ENCODE peak calls at places on chromosome 15, in six cellular contexts. E is stimulated activated CD4-positive, alpha-beta T cell treated with anti-CD3 and anti-CD28 coated beads, TNF-alpha, amount 100 ng/mL, for 48 hours; C is endothelial cell; B is heart left ventricle; A is LHCN-M2; Z is natural killer cell treated with Interleukin-12 subunit alpha and Interleukin-12 subunit beta and Interleukin-15 and Interleukin-18, amount 100 ng/mL, for 72 hours. P is an unnamed sample.
A peak's percentile ranks its signal among the peaks of the same experiment; 100 is the strongest.

GRCh38 chr15:89389841-89390603 is 55.4 kb upstream of the POLG start:
- DNase-seq in E (no peak), C (no peak), B (no peak), A (no peak), Z (no peak), P (no peak)

GRCh38 chr15:99209326-99209725 is 40.1 kb downstream of the TTC23 start:
- DNase-seq in E (no peak), C (no peak), B (peak; percentile 20), A (no peak), Z (no peak), P (no peak)

GRCh38 chr15:25783607-25784131 is 79.5 kb downstream of the ATP10A start:
- DNase-seq in E (peak; percentile 22), C (peak; percentile 61), B (no peak), A (peak; percentile 48), Z (no peak), P (no peak)

GRCh38 chr15:71526061-71526460 is 284.3 kb upstream of the NR2E3 start:
- DNase-seq in E (no peak), C (no peak), B (no peak), A (no peak), Z (no peak), P (peak; percentile 23)

GRCh38 chr15:90316139-90316538 is 35.9 kb upstream of the ZNF774 start:
- DNase-seq in E (no peak), C (no peak), B (no peak), A (no peak), Z (no peak), P (no peak)

GRCh38 chr15:63663906-63664305 is 66.7 kb downstream of the FBXL22 start:
- DNase-seq in E (no peak), C (no peak), B (no peak), A (no peak), Z (no peak), P (no peak)

GRCh38 chr15:25437751-25438600 is 848 bp downstream of the UBE3A start:
- DNase-seq in E (peak; percentile 18), C (peak; percentile 64), B (peak; percentile 60), A (peak; percentile 54), Z (peak; percentile 72), P (peak; percentile 51)

GRCh38 chr15:75594276-75594675 is 15.2 kb upstream of the PTPN9 start:
- DNase-seq in E (no peak), C (no peak), B (no peak), A (no peak), Z (no peak), P (no peak)

GRCh38 chr15:89768071-89768500 is 8.0 kb upstream of the MESP2 start:
- DNase-seq in E (no peak), C (no peak), B (no peak), A (no peak), Z (no peak), P (peak; percentile 91)

GRCh38 chr15:72722071-72722696 is 36.2 kb downstream of the BBS4 start:
- DNase-seq in E (peak; percentile 49), C (peak; percentile 66), B (peak; percentile 46), A (peak; percentile 65), Z (peak; percentile 77), P (peak; percentile 62)

GRCh38 chr15:48800811-48801460 is 9.9 kb downstream of the CEP152 start:
- DNase-seq in E (no peak), C (no peak), B (no peak), A (peak; percentile 50), Z (no peak), P (no peak)

GRCh38 chr15:77895742-77896141 is 181.8 kb downstream of the TBC1D2B start:
- DNase-seq in E (no peak), C (no peak), B (no peak), A (no peak), Z (no peak), P (no peak)

GRCh38 chr15:81155375-81156218 is 21.5 kb downstream of the CFAP161 start:
- DNase-seq in E (no peak), C (no peak), B (no peak), A (peak; percentile 47), Z (no peak), P (peak; percentile 39)

GRCh38 chr15:73985101-73985873 is 6.8 kb downstream of the STOML1 start:
- DNase-seq in E (no peak), C (no peak), B (no peak), A (peak; percentile 78), Z (no peak), P (peak; percentile 80)

GRCh38 chr15:65336767-65337435 is 32.4 kb downstream of the RNU5B-1 start:
- DNase-seq in E (no peak), C (no peak), B (no peak), A (no peak), Z (no peak), P (no peak)

GRCh38 chr15:101051291-101052030 is 132.3 kb downstream of the LRRK1 start:
- DNase-seq in E (no peak), C (no peak), B (no peak), A (no peak), Z (no peak), P (no peak)

GRCh38 chr15:25188551-25189101 is 233.8 kb downstream of the SNRPN start:
- DNase-seq in E (no peak), C (no peak), B (no peak), A (no peak), Z (no peak), P (no peak)

GRCh38 chr15:65213241-65213640 is 2.0 kb upstream of the CILP start:
- DNase-seq in E (no peak), C (no peak), B (no peak), A (no peak), Z (no peak), P (peak; percentile 50)

GRCh38 chr15:36645106-36645505 is 65.7 kb downstream of the CDIN1 start:
- DNase-seq in E (no peak), C (no peak), B (no peak), A (peak; percentile 7), Z (no peak), P (no peak)